ENCODE peak calls at places on chromosomes 7 and 10, in six cellular contexts. One of them, this sample, is unnamed.

GRCh38 chr7:29879609-29880008 is 73.3 kb downstream of the WIPF3 start:
- DNase-seq in K562: no peak
- DNase-seq in HepG2: no peak
- DNase-seq in H1: no peak
- DNase-seq in GM12878: no peak
- DNase-seq in GM12892: no peak
- DNase-seq in this sample: no peak

GRCh38 chr7:50775231-50775630 is 7.5 kb downstream of the GRB10 start:
- DNase-seq in H1: no peak
- DNase-seq in GM12892: no peak
- DNase-seq in HepG2: no peak
- DNase-seq in K562: no peak
- DNase-seq in GM12878: no peak
- DNase-seq in this sample: no peak

GRCh38 chr10:105094048-105094447 is 453.0 kb downstream of the SORCS3 start:
- DNase-seq in GM12878: no peak
- DNase-seq in HepG2: no peak
- DNase-seq in GM12892: no peak
- DNase-seq in H1: no peak
- DNase-seq in K562: no peak
- DNase-seq in this sample: no peak

GRCh38 chr7:47094462-47094861 is 487.4 kb downstream of the TNS3 start:
- DNase-seq in HepG2: no peak
- DNase-seq in H1: no peak
- DNase-seq in GM12892: no peak
- DNase-seq in GM12878: no peak
- DNase-seq in K562: no peak
- DNase-seq in this sample: no peak

GRCh38 chr7:34165927-34166550 is 260.7 kb downstream of the BMPER start:
- DNase-seq in GM12892: no peak
- DNase-seq in H1: no peak
- DNase-seq in GM12878: no peak
- DNase-seq in HepG2: peak; percentile 25
- DNase-seq in K562: peak; percentile 3
- DNase-seq in this sample: no peak

GRCh38 chr10:131982185-131982756 is 548 bp upstream of the BNIP3 start:
- DNase-seq in GM12892: peak; percentile 37
- DNase-seq in H1: no peak
- DNase-seq in K562: no peak
- DNase-seq in HepG2: no peak
- DNase-seq in GM12878: no peak
- DNase-seq in this sample: peak; percentile 52

GRCh38 chr7:118264836-118265235 is 40.3 kb downstream of the ANKRD7 start:
- DNase-seq in GM12892: no peak
- DNase-seq in K562: no peak
- DNase-seq in HepG2: no peak
- DNase-seq in H1: no peak
- DNase-seq in GM12878: no peak
- DNase-seq in this sample: no peak

GRCh38 chr7:116492654-116493109 is 6.9 kb upstream of the CAV2 start:
- DNase-seq in GM12892: no peak
- DNase-seq in HepG2: no peak
- DNase-seq in H1: no peak
- DNase-seq in K562: no peak
- DNase-seq in GM12878: no peak
- DNase-seq in this sample: no peak

GRCh38 chr7:77698042-77698625 is 1.9 kb downstream of the RSBN1L start:
- DNase-seq in HepG2: no peak
- DNase-seq in GM12878: no peak
- DNase-seq in GM12892: no peak
- DNase-seq in H1: no peak
- DNase-seq in K562: peak; percentile 18
- DNase-seq in this sample: no peak

GRCh38 chr7:106356-106755 is 86.0 kb upstream of the FAM20C start:
- DNase-seq in GM12892: no peak
- DNase-seq in GM12878: no peak
- DNase-seq in K562: no peak
- DNase-seq in HepG2: no peak
- DNase-seq in H1: no peak
- DNase-seq in this sample: no peak

GRCh38 chr7:91157579-91158320 is 106.5 kb upstream of the FZD1 start:
- DNase-seq in HepG2: no peak
- DNase-seq in H1: no peak
- DNase-seq in GM12878: no peak
- DNase-seq in GM12892: no peak
- DNase-seq in K562: no peak
- DNase-seq in this sample: no peak

GRCh38 chr10:103666109-103666508 is 172.6 kb downstream of the NEURL1 start:
- DNase-seq in GM12878: no peak
- DNase-seq in HepG2: no peak
- DNase-seq in K562: peak; percentile 57
- DNase-seq in GM12892: no peak
- DNase-seq in H1: no peak
- DNase-seq in this sample: no peak

GRCh38 chr7:92731327-92732063 is 104.9 kb downstream of the CDK6 start:
- DNase-seq in GM12892: no peak
- DNase-seq in GM12878: no peak
- DNase-seq in H1: no peak
- DNase-seq in HepG2: no peak
- DNase-seq in K562: no peak
- DNase-seq in this sample: no peak

GRCh38 chr10:70715853-70716795 is 43.8 kb downstream of the ADAMTS14 start:
- DNase-seq in K562: peak; percentile 96
- DNase-seq in HepG2: peak; percentile 19
- DNase-seq in H1: no peak
- DNase-seq in GM12878: peak; percentile 9
- DNase-seq in GM12892: no peak
- DNase-seq in this sample: no peak

GRCh38 chr10:67779455-67780205 is 58.4 kb downstream of the DNAJC12 start:
- DNase-seq in GM12892: no peak
- DNase-seq in H1: no peak
- DNase-seq in GM12878: no peak
- DNase-seq in K562: peak; percentile 89
- DNase-seq in HepG2: peak; percentile 73
- DNase-seq in this sample: no peak

GRCh38 chr10:62373995-62374861 is at the start of gene ZNF365:
- DNase-seq in GM12892: peak; percentile 21
- DNase-seq in H1: no peak
- DNase-seq in GM12878: no peak
- DNase-seq in HepG2: no peak
- DNase-seq in K562: no peak
- DNase-seq in this sample: peak; percentile 30

GRCh38 chr10:34172936-34173533 is 642.1 kb downstream of the PARD3 start:
- DNase-seq in H1: no peak
- DNase-seq in GM12892: no peak
- DNase-seq in K562: no peak
- DNase-seq in GM12878: no peak
- DNase-seq in HepG2: peak; percentile 54
- DNase-seq in this sample: no peak

DNA sequence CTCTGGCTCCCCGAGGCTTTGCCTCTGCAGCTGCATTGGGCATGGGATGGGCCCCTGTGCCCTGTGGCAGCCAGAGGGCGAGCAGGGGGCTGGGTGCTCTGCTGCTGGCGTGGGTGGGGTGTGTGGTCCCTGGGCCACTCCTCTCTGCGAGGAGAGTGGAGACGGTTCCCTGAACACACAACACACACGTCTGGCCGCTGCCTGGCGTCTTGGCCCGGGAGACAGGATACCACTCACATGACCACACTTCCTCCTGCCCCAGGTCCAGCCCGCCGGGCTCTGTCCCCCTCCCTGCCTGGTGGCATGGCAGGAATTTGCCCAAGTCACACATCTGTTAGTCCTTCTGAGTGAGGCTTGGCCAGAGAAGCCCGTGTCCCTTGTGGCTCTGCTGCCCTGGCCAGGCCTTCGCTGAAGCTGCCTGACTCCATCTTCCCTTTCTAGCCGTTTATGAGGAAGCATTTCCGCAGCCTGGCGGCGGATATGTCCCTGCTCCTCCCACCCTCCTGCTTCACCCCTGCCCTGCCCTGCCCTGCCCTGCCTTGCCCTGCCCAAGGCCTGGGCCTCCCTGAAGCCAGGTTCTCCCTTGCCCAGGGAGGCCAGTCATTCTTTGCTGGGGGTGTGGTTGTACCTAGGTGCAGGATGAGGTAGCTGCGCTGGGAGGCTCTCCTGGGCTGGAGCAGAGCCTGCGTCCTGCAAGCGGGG is 3.0 kb downstream of the BRI3 start:
- DNase-seq in GM12878: no peak
- DNase-seq in K562: no peak
- DNase-seq in H1: no peak
- DNase-seq in GM12892: no peak
- DNase-seq in HepG2: peak; percentile 51
- DNase-seq in this sample: no peak
- TF ChIP-seq POLR2A in GM12878: no peak
- TF ChIP-seq POLR2A in K562: no peak
- TF ChIP-seq POLR2A in H1: no peak
- TF ChIP-seq POLR2A in GM12892: no peak
- TF ChIP-seq POLR2A in HepG2: no peak
- TF ChIP-seq POLR2A in this sample: no peak

DNA sequence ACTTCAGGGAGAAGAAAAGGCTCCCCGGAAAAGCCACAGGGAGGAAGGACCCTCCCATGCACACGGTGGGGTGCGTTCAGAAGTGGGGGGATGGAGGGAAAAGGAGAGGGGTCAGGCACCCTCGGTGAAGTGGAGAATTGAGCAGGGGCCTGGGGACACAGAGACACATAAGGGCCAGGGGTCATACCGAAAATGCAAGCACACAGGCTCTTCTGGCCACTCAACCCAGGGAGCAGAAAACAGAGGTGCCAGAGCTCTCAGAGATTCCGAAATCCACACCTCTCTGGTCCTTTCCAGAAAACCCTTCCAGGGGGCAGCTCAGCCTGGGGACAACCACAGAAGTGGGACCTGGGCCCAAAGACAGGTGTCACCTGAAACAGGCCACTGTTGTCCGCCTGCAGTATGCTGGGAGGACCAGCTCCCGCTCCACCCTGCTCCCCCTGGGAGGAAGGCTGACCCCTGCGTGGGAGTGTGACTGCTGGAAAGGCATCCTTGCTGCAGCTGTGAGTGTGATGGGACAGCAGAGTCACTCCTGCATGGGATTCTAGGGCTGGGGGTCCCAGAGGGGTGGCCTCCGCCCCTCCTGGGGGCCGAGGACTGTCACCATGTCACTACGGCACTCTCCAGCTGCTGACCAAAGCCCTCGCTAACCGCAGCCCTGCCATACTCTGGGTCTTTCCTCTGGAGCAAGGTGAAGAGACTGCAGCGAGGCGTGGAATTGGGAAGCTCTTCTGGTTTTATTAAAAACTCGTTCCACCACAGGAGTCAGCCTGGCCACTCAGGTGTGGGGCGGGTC is 63.1 kb downstream of the TMEM209 start:
- DNase-seq in HepG2: no peak
- DNase-seq in GM12878: no peak
- DNase-seq in K562: no peak
- DNase-seq in H1: no peak
- DNase-seq in GM12892: no peak
- DNase-seq in this sample: no peak
- TF ChIP-seq TAF1 in HepG2: no peak
- TF ChIP-seq TAF1 in GM12878: no peak
- TF ChIP-seq TAF1 in K562: no peak
- TF ChIP-seq TAF1 in H1: no peak
- TF ChIP-seq TAF1 in GM12892: no peak
- TF ChIP-seq TAF1 in this sample: no peak

DNA sequence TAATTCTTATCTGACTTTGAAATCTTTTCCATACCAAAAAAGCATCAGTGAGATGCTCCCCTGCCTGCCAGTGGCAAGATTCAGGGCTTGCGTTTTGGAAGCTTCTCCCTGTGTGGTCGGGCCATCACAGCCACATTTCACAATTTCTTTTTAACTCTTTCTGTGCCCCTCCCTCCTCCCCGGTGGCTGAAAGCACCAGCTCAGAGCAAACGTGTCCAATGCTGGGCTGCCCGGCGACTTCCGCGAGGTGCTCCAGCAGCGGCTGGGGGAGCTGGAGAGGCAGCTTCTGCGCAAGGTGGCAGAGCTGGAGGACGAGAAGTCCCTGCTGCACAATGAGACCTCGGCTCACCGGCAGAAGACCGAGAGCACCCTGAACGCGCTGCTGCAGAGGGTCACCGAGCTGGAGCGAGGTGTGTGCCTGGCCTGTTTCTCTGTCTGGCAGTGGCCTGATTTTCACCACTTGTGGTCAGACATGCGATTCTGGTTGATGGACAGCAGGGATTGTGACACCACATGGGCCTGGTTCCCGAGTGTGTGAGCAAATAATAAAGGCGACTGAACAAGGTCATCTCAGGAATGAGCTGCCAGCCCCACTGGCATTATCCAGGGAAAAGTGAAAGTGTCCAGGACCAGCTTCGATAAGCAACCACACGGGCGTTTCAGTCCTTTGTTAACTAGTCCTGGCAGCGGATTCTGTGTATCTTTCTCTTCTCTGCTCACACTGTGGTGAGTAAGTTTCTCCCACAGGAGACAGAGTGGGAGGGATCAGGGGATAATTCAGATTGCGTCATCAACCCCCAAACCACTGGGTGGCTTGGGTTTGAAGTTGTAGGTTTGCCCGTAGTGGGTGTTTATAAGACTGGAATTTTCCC is 2.6 kb downstream of the NPTX2 start:
- DNase-seq in H1: no peak
- DNase-seq in HepG2: peak; percentile 69
- DNase-seq in GM12892: no peak
- DNase-seq in GM12878: no peak
- DNase-seq in K562: no peak
- DNase-seq in this sample: no peak
- TF ChIP-seq POLR2A in H1: no peak
- TF ChIP-seq POLR2A in HepG2: no peak
- TF ChIP-seq POLR2A in GM12892: no peak
- TF ChIP-seq POLR2A in GM12878: no peak
- TF ChIP-seq POLR2A in K562: no peak
- TF ChIP-seq POLR2A in this sample: no peak

DNA sequence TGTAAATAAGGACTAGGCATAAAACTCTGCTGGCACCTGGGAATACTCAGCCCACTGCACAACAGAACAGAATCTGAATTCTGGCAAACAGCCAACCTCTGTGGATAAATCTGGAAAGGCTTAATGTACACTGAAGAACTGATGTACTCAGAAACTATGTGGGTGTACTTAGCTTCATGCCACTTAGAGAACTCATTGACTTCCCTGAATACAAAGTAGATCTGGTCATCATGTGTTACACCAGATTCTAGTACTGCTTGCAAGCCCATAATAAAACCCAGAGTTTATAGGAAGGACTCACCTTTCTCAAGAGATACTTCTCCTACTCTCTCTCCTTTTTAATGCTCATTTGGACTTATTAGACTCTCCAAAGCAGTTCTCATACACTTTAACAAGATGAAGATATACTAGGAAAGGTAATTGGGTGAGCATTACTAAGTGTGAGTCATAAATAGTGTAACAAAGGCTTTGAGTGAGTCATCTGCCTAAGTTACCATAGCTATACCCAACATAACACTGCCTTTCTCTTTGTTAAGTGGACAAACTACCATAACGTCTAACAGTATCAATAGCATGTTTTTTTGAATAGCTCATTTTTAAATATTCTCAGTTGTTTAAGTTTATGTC is 309.1 kb downstream of the MDFIC start:
- DNase-seq in GM12878: no peak
- DNase-seq in K562: no peak
- DNase-seq in GM12892: no peak
- DNase-seq in H1: no peak
- DNase-seq in HepG2: peak; percentile 13
- DNase-seq in this sample: no peak
- TF ChIP-seq TAF1 in GM12878: no peak
- TF ChIP-seq TAF1 in K562: no peak
- TF ChIP-seq TAF1 in GM12892: no peak
- TF ChIP-seq TAF1 in H1: no peak
- TF ChIP-seq TAF1 in HepG2: no peak
- TF ChIP-seq TAF1 in this sample: no peak

GRCh38 chr10:19835952-19836351 is 19.7 kb downstream of the PLXDC2 start:
- DNase-seq in GM12878: no peak
- DNase-seq in GM12892: no peak
- DNase-seq in HepG2: no peak
- DNase-seq in H1: no peak
- DNase-seq in K562: no peak
- DNase-seq in this sample: no peak
- TF ChIP-seq POLR2A in GM12878: no peak
- TF ChIP-seq POLR2A in GM12892: no peak
- TF ChIP-seq POLR2A in HepG2: no peak
- TF ChIP-seq POLR2A in H1: no peak
- TF ChIP-seq POLR2A in K562: no peak
- TF ChIP-seq POLR2A in this sample: no peak

This sample was measured in GM12891.